ENCODE peak calls at places on chromosomes 2 and 18, in nine cellular contexts. P is heart left ventricle, J is adrenal gland, M is cardiac muscle cell, W is IMR-90, Y is OCI-LY7, A is heart right ventricle, V is stomach, U is PC-3. Z is an unnamed sample. For H3K4me1, the result is how much of the 10 kb centered on the place peaks cover.

GRCh38 chr2:146312899-146313298 is 1531.9 kb upstream of the ACVR2A start:
- DNase-seq in A (no peak), P (no peak), Y (no peak), M (peak), U (peak), V (no peak), W (peak), J (no peak), Z (no peak)

GRCh38 chr2:85537600-85538506 is 1.1 kb upstream of the MAT2A start:
- DNase-seq in J (peak), W (no peak), Y (peak), P (peak), V (peak), A (peak), U (peak), M (peak), Z (peak)

GRCh38 chr2:38465789-38466127 is 88.7 kb upstream of the ATL2 start:
- DNase-seq in P (no peak), W (peak), U (peak), M (peak), V (peak), J (peak), Y (peak), A (peak), Z (peak)

GRCh38 chr2:29522951-29523669 is 398.3 kb downstream of the ALK start:
- DNase-seq in J (no peak), Y (no peak), M (peak), P (no peak), W (peak), U (peak), A (no peak), V (no peak), Z (peak)

GRCh38 chr2:226556050-226556449 is 243.6 kb downstream of the IRS1 start:
- DNase-seq in Y (no peak), J (no peak), M (no peak), W (peak), A (no peak), U (no peak), P (no peak), V (no peak), Z (peak)

GRCh38 chr18:33578371-33579146 is 540 bp downstream of the ASXL3 start:
- DNase-seq in V (peak), U (no peak), A (peak), M (no peak), P (peak), W (no peak), J (no peak), Y (peak), Z (no peak)

GRCh38 chr2:135843671-135844070 is 6.7 kb upstream of the LCT start:
- DNase-seq in U (peak), J (no peak), A (no peak), P (no peak), Y (no peak), M (no peak), V (no peak), W (no peak), Z (no peak)

GRCh38 chr18:62897153-62897552 is 181.8 kb downstream of the PHLPP1 start:
- DNase-seq in P (no peak), V (no peak), W (peak), M (peak), U (peak), Y (no peak), J (no peak), A (no peak), Z (no peak)

GRCh38 chr2:69789129-69789528 is 40.3 kb upstream of the GMCL1 start:
- DNase-seq in Y (peak), M (peak), P (peak), W (peak), A (no peak), U (no peak), V (no peak), J (peak), Z (peak)

GRCh38 chr18:30094556-30094955 is 948.0 kb downstream of the DSC3 start:
- DNase-seq in J (no peak), M (peak), Y (no peak), V (no peak), A (no peak), U (peak), W (peak), P (no peak), Z (no peak)

GRCh38 chr18:11990541-11990940 is 9.2 kb downstream of the IMPA2 start:
- DNase-seq in V (no peak), Y (no peak), P (no peak), M (no peak), W (no peak), A (no peak), U (no peak), J (no peak), Z (no peak)

GRCh38 chr2:148557844-148558436 is 86.6 kb upstream of the EPC2 start:
- DNase-seq in J (no peak), M (no peak), V (no peak), A (no peak), P (no peak), W (no peak), U (no peak), Y (peak), Z (no peak)

GRCh38 chr18:32366586-32367538 is 103.8 kb downstream of the GAREM1 start:
- DNase-seq in P (no peak), V (no peak), M (peak), A (no peak), J (no peak), U (no peak), Y (no peak), W (no peak), Z (no peak)

GRCh38 chr2:13818002-13818401 is 814.5 kb upstream of the LRATD1 start:
- DNase-seq in M (no peak), A (no peak), Y (no peak), W (no peak), J (no peak), V (no peak), P (no peak), U (no peak), Z (no peak)

GRCh38 chr2:47070155-47070919 is 84.8 kb downstream of the STPG4 start:
- DNase-seq in W (no peak), Y (no peak), V (no peak), U (no peak), P (no peak), M (no peak), J (no peak), A (no peak), Z (peak)
- H3K4me1 ChIP-seq in W (under half), Y (under half), V (half or more), U (under half), P (half or more), M (under half), J (half or more), A (under half), Z (half or more)

DNA sequence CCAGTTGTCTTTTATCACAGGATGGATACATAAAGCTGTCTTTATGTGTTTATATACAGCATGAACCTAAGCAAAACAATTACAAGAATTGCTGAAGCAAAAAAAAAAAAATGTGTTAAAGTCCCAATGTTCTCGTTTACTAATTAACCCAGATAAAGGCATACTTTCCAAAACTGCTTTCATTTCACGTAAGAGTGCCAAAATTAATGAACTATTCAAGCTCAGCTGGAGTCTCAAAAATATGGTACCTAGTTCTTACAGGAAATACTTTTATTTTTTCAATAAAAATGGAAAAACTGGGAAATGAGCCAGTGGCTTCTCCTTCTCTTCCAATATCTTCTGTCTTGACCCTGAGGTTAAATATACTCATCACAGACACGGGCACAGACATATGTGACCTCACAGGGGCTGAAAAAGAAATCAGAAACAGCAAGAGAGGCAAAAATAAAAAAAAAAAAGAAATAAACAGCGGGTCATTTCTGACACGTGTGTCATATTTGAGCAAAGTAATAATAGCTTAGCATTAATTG is 157.9 kb upstream of the MMADHC start:
- DNase-seq in P (no peak), W (no peak), U (no peak), A (no peak), M (no peak), J (no peak), Y (no peak), V (no peak), Z (no peak)
- H3K27ac ChIP-seq in P (no peak), W (peak), U (peak), A (no peak), M (no peak), J (no peak), Y (no peak), V (no peak), Z (peak)

DNA sequence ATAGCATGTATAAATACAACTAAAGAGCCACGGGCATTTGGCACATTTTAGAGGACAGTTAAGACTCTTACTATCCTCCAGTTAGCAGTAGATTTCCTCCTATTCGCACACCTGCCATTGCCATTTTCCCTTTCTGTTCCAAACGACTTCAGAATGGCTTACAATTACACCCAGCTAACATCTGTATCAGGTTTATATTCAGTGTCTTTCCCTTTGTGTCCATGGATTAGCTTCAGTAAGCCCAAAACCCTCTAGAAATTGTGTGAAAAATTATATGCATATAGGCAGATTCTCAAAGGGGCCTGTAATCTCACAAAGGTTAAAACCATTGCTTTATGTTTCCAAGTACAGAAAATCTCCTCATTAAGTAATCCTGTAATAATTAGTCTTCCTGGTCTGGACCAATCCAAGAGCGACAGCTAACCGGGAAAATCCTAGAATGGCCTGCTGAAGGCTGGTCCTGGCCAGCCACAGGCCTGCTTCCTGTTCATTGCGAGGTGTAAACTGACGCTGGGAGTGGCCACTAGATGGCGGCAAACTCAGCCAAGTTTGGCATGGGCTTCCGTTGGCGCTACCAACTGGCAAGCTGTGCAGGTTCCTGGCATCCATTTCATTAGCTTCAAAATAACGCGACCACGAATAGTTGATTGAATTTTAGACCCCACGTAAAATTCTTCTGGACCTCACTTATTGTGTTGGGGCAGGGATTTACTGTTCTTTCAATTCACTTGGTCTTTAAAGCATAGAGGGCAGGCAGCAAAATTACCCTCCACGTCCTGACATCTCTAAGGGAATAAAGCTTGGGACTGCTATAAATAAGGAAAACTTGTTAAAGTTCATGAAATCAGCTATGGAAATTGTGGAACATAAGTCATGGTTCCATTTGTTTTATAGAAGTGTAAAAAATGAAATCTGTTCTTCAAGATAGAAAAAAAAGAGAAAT is 17.1 kb downstream of the ARHGAP25 start:
- DNase-seq in U (peak), J (peak), W (peak), M (peak), V (peak), A (peak), P (peak), Y (peak), Z (peak)
- H3K4me1 ChIP-seq in U (under half), J (under half), W (under half), M (under half), V (under half), A (under half), P (under half), Y (under half), Z (under half)

DNA sequence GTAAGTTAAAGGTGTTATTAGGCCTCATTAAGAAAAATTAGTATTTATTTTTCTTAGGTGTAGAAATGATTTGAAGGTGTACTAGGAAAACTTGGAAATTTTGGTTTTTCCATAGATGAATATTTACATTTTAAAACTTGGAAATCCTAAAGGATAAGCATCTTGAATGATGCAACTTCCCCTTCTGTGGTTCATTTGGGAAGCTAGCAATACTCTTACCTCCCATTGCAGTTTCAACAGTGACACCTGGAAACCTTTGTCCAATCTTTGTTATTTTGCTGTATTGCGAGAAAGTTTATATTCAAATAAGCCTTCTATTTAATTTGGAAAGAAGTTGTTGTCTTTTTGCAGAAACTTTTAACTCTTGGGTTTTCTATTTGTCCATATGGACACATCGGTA is 68.5 kb downstream of the ZEB2 start:
- DNase-seq in U (no peak), A (no peak), Y (no peak), J (no peak), V (no peak), W (no peak), M (no peak), P (no peak), Z (no peak)
- H3K27ac ChIP-seq in U (no peak), A (no peak), Y (no peak), J (no peak), V (no peak), W (no peak), M (no peak), P (no peak), Z (no peak)

GRCh38 chr2:222572264-222572721 is 83.6 kb downstream of the FARSB start:
- DNase-seq in M (peak), V (no peak), J (no peak), U (peak), Y (no peak), W (no peak), A (no peak), P (no peak), Z (no peak)
- H3K4me1 ChIP-seq in M (under half), V (under half), J (under half), U (half or more), Y (under half), W (under half), A (under half), P (under half), Z (under half)

GRCh38 chr2:8159966-8160603 is 521.8 kb upstream of the ID2 start:
- DNase-seq in U (no peak), J (no peak), Y (peak), W (no peak), P (no peak), V (no peak), M (no peak), A (no peak), Z (no peak)

GRCh38 chr2:8158714-8159113 is 523.1 kb upstream of the ID2 start:
- DNase-seq in M (no peak), U (no peak), V (no peak), W (no peak), P (no peak), A (no peak), Y (no peak), J (no peak), Z (no peak)

GRCh38 chr2:8160959-8161358 is 520.9 kb upstream of the ID2 start:
- DNase-seq in V (no peak), J (no peak), M (no peak), Y (no peak), W (no peak), A (no peak), U (no peak), P (no peak), Z (no peak)

GRCh38 chr2:8157621-8158020 is 524.2 kb upstream of the ID2 start:
- DNase-seq in J (no peak), M (no peak), W (no peak), Y (no peak), V (no peak), A (no peak), P (no peak), U (no peak), Z (no peak)

GRCh38 chr2:8159211-8159965 is 522.5 kb upstream of the ID2 start:
- DNase-seq in V (no peak), W (no peak), P (no peak), J (no peak), U (no peak), M (no peak), A (no peak), Y (no peak), Z (no peak)
- H3K27ac ChIP-seq in V (no peak), W (no peak), P (no peak), J (no peak), U (no peak), M (peak), A (no peak), Y (no peak), Z (no peak)

GRCh38 chr18:74921057-74921820 is 287.7 kb downstream of the PTGR3 start:
- DNase-seq in P (no peak), J (no peak), M (no peak), A (no peak), Y (no peak), W (no peak), U (no peak), V (no peak), Z (no peak)
- H3K4me1 ChIP-seq in P (under half), J (under half), M (under half), A (under half), Y (under half), W (under half), U (under half), V (under half), Z (under half)

GRCh38 chr2:158505448-158505934 is 48.7 kb downstream of the PKP4 start:
- DNase-seq in Y (no peak), V (no peak), M (no peak), P (no peak), J (no peak), A (no peak), U (no peak), W (no peak), Z (no peak)
- H3K27ac ChIP-seq in Y (no peak), V (no peak), M (peak), P (no peak), J (no peak), A (no peak), U (no peak), W (no peak), Z (no peak)

GRCh38 chr2:16656784-16657391 is 8.7 kb downstream of the CYRIA start:
- DNase-seq in J (peak), A (no peak), P (peak), M (no peak), V (no peak), U (no peak), W (no peak), Y (peak), Z (no peak)

GRCh38 chr2:16653799-16654198 is 11.8 kb downstream of the CYRIA start:
- DNase-seq in M (no peak), Y (no peak), W (no peak), A (no peak), U (no peak), V (no peak), P (no peak), J (peak), Z (peak)

GRCh38 chr2:16656087-16656486 is 9.5 kb downstream of the CYRIA start:
- DNase-seq in V (no peak), Y (no peak), U (no peak), J (no peak), W (no peak), P (no peak), A (no peak), M (no peak), Z (peak)

GRCh38 chr2:16654775-16655456 is 10.7 kb downstream of the CYRIA start:
- DNase-seq in A (no peak), J (no peak), P (no peak), W (no peak), M (no peak), V (no peak), Y (peak), U (no peak), Z (no peak)

GRCh38 chr2:16655457-16655837 is 10.2 kb downstream of the CYRIA start:
- DNase-seq in J (no peak), P (no peak), A (no peak), U (no peak), Y (no peak), M (no peak), V (no peak), W (no peak), Z (no peak)
- H3K4me1 ChIP-seq in J (half or more), P (half or more), A (under half), U (under half), Y (half or more), M (under half), V (under half), W (under half), Z (under half)

GRCh38 chr2:189210250-189211075 is 30.9 kb upstream of the COL5A2 start:
- DNase-seq in P (peak), A (peak), V (no peak), M (peak), Y (no peak), W (peak), U (peak), J (peak), Z (peak)

GRCh38 chr2:189217041-189217440 is 37.5 kb upstream of the COL5A2 start:
- DNase-seq in J (no peak), M (peak), P (no peak), W (no peak), V (no peak), Y (no peak), A (no peak), U (no peak), Z (no peak)

GRCh38 chr2:189217546-189217945 is 38.0 kb upstream of the COL5A2 start:
- DNase-seq in U (no peak), J (peak), W (peak), M (peak), V (no peak), Y (no peak), P (peak), A (no peak), Z (peak)

GRCh38 chr2:189214484-189214883 is 34.9 kb upstream of the COL5A2 start:
- DNase-seq in Y (no peak), V (no peak), W (no peak), M (no peak), U (no peak), J (no peak), A (no peak), P (no peak), Z (no peak)

GRCh38 chr2:189213226-189213625 is 33.7 kb upstream of the COL5A2 start:
- DNase-seq in M (peak), V (no peak), Y (no peak), A (no peak), U (no peak), J (no peak), P (no peak), W (peak), Z (no peak)
- H3K27ac ChIP-seq in M (no peak), V (no peak), Y (no peak), A (no peak), U (no peak), J (no peak), P (no peak), W (no peak), Z (no peak)